ENCODE peak calls at places on chromosomes 5 and 9, in four cellular contexts. One of them, this sample, is unnamed.

GRCh38 chr5:10985711-10986110 is 224.7 kb upstream of the DAP start:
- DNase-seq in occipital lobe: no peak
- DNase-seq in AG10803: no peak
- DNase-seq in AML-193: no peak
- DNase-seq in this sample: no peak

GRCh38 chr5:123460296-123460729 is 37.1 kb upstream of the CEP120 start:
- DNase-seq in occipital lobe: no peak
- DNase-seq in AG10803: no peak
- DNase-seq in AML-193: no peak
- DNase-seq in this sample: no peak

GRCh38 chr9:129471201-129472019 is 149.5 kb downstream of the C9orf50 start:
- DNase-seq in occipital lobe: no peak
- DNase-seq in AG10803: no peak
- DNase-seq in AML-193: no peak
- DNase-seq in this sample: no peak

GRCh38 chr9:108040783-108041182 is 551.2 kb upstream of the KLF4 start:
- DNase-seq in occipital lobe: no peak
- DNase-seq in AG10803: no peak
- DNase-seq in AML-193: no peak
- DNase-seq in this sample: no peak

GRCh38 chr9:98882569-98882923 is 61.2 kb upstream of the COL15A1 start:
- DNase-seq in occipital lobe: no peak
- DNase-seq in AG10803: no peak
- DNase-seq in AML-193: no peak
- DNase-seq in this sample: no peak

GRCh38 chr5:32810812-32811211 is 99.7 kb downstream of the NPR3 start:
- DNase-seq in occipital lobe: no peak
- DNase-seq in AG10803: peak; percentile 99
- DNase-seq in AML-193: no peak
- DNase-seq in this sample: no peak

GRCh38 chr9:135144581-135145108 is 57.2 kb downstream of the OLFM1 start:
- DNase-seq in occipital lobe: no peak
- DNase-seq in AG10803: no peak
- DNase-seq in AML-193: no peak
- DNase-seq in this sample: no peak

GRCh38 chr9:33946779-33947535 is 101.7 kb downstream of the UBAP2 start:
- DNase-seq in occipital lobe: no peak
- DNase-seq in AG10803: peak; percentile 99
- DNase-seq in AML-193: no peak
- DNase-seq in this sample: no peak

GRCh38 chr5:15620501-15620900 is 120.5 kb downstream of the FBXL7 start:
- DNase-seq in occipital lobe: no peak
- DNase-seq in AG10803: peak; percentile 90
- DNase-seq in AML-193: no peak
- DNase-seq in this sample: no peak

GRCh38 chr9:133703571-133704399 is 34.4 kb downstream of the SARDH start:
- DNase-seq in occipital lobe: no peak
- DNase-seq in AG10803: no peak
- DNase-seq in AML-193: no peak
- DNase-seq in this sample: no peak

GRCh38 chr9:136665704-136666363 is 3.1 kb downstream of the EGFL7 start:
- DNase-seq in occipital lobe: no peak
- DNase-seq in AG10803: no peak
- DNase-seq in AML-193: no peak
- DNase-seq in this sample: no peak

GRCh38 chr9:114883709-114884108 is 46.7 kb downstream of the TNFSF8 start:
- DNase-seq in occipital lobe: no peak
- DNase-seq in AG10803: no peak
- DNase-seq in AML-193: peak; percentile 80
- DNase-seq in this sample: no peak

GRCh38 chr9:95104088-95104960 is 213.2 kb downstream of the FANCC start:
- DNase-seq in occipital lobe: no peak
- DNase-seq in AG10803: peak; percentile 44
- DNase-seq in AML-193: no peak
- DNase-seq in this sample: no peak

GRCh38 chr5:78568212-78568611 is 80.4 kb downstream of the LHFPL2 start:
- DNase-seq in occipital lobe: peak; percentile 37
- DNase-seq in AG10803: no peak
- DNase-seq in AML-193: no peak
- DNase-seq in this sample: no peak

GRCh38 chr9:128845186-128845931 is 15.8 kb upstream of the SPOUT1 start:
- DNase-seq in occipital lobe: no peak
- DNase-seq in AG10803: no peak
- DNase-seq in AML-193: no peak
- DNase-seq in this sample: no peak

GRCh38 chr9:111399772-111400563 is 69.9 kb upstream of the OR2K2 start:
- DNase-seq in occipital lobe: no peak
- DNase-seq in AG10803: peak; percentile 10
- DNase-seq in AML-193: peak; percentile 13
- DNase-seq in this sample: no peak

GRCh38 chr9:18605763-18606162 is 131.8 kb downstream of the ADAMTSL1 start:
- DNase-seq in occipital lobe: no peak
- DNase-seq in AG10803: peak; percentile 55
- DNase-seq in AML-193: no peak
- DNase-seq in this sample: no peak

GRCh38 chr9:107269681-107270080 is 13.4 kb upstream of the RAD23B start:
- DNase-seq in occipital lobe: no peak
- DNase-seq in AG10803: peak; percentile 86
- DNase-seq in AML-193: no peak
- DNase-seq in this sample: no peak

GRCh38 chr5:122053181-122054109 is 24.6 kb downstream of the LOX start:
- DNase-seq in occipital lobe: no peak
- DNase-seq in AG10803: peak; percentile 60
- DNase-seq in AML-193: no peak
- DNase-seq in this sample: no peak

GRCh38 chr5:127871448-127872153 is 168.4 kb downstream of the CCDC192 start:
- DNase-seq in occipital lobe: no peak
- DNase-seq in AG10803: peak; percentile 28
- DNase-seq in AML-193: peak; percentile 24
- DNase-seq in this sample: no peak

GRCh38 chr9:136694163-136694864 is 7.1 kb upstream of the AGPAT2 start:
- DNase-seq in occipital lobe: no peak
- DNase-seq in AG10803: peak; percentile 20
- DNase-seq in AML-193: no peak
- DNase-seq in this sample: no peak

GRCh38 chr9:104808030-104808614 is 44.2 kb downstream of the NIPSNAP3B start:
- DNase-seq in occipital lobe: no peak
- DNase-seq in AG10803: peak; percentile 54
- DNase-seq in AML-193: no peak
- DNase-seq in this sample: no peak

GRCh38 chr5:50655810-50656205 is 10.6 kb upstream of the PARP8 start:
- DNase-seq in occipital lobe: no peak
- DNase-seq in AG10803: no peak
- DNase-seq in AML-193: no peak
- DNase-seq in this sample: no peak

GRCh38 chr9:92385474-92385873 is 18.9 kb downstream of the OGN start:
- DNase-seq in occipital lobe: no peak
- DNase-seq in AG10803: no peak
- DNase-seq in AML-193: no peak
- DNase-seq in this sample: no peak

GRCh38 chr9:82989949-82990348 is 73.0 kb downstream of the RASEF start:
- DNase-seq in occipital lobe: no peak
- DNase-seq in AG10803: no peak
- DNase-seq in AML-193: no peak
- DNase-seq in this sample: no peak

GRCh38 chr9:87713278-87713989 is 12.5 kb upstream of the CTSL start:
- DNase-seq in occipital lobe: peak; percentile 60
- DNase-seq in AG10803: peak; percentile 99
- DNase-seq in AML-193: peak; percentile 45
- DNase-seq in this sample: no peak

GRCh38 chr5:31674371-31674770 is 35.4 kb downstream of the PDZD2 start:
- DNase-seq in occipital lobe: no peak
- DNase-seq in AG10803: no peak
- DNase-seq in AML-193: no peak
- DNase-seq in this sample: no peak

GRCh38 chr5:86833868-86834267 is 216.1 kb downstream of the COX7C start:
- DNase-seq in occipital lobe: no peak
- DNase-seq in AG10803: no peak
- DNase-seq in AML-193: no peak
- DNase-seq in this sample: no peak